ENCODE peak calls at places on chromosomes 1 and 21, in seven cellular contexts. M is psoas muscle, N is AG04449, F is GM20000, A is brain microvascular endothelial cell, S is cardiac fibroblast, Y is fibroblast of lung. R is an unnamed sample.
A peak's percentile ranks its signal among the peaks of the same experiment; 100 is the strongest.

GRCh38 chr1:117698398-117699160 is 92.7 kb downstream of the TENT5C start:
- DNase-seq in N (no peak), A (no peak), Y (peak; percentile 82), F (no peak), S (peak; percentile 86), M (no peak), R (no peak)

GRCh38 chr1:18921506-18922251 is 19.3 kb upstream of the ALDH4A1 start:
- DNase-seq in F (no peak), A (no peak), S (peak; percentile 44), Y (no peak), M (no peak), N (no peak), R (no peak)

GRCh38 chr1:203173566-203173965 is 2.1 kb downstream of the MYBPH start:
- DNase-seq in M (peak; percentile 88), Y (no peak), A (no peak), N (no peak), F (peak; percentile 80), S (no peak), R (no peak)

GRCh38 chr1:205600085-205600484 is 31.7 kb downstream of the ELK4 start:
- DNase-seq in Y (peak; percentile 81), N (no peak), A (peak; percentile 71), S (peak; percentile 73), M (no peak), F (peak; percentile 42), R (peak; percentile 62)

GRCh38 chr1:181647314-181648035 is 164.2 kb downstream of the CACNA1E start:
- DNase-seq in S (no peak), M (no peak), F (no peak), N (no peak), Y (peak; percentile 47), A (no peak), R (no peak)

GRCh38 chr1:9591669-9592509 is 3.2 kb downstream of the TMEM201 start:
- DNase-seq in A (no peak), S (no peak), M (peak; percentile 79), N (no peak), Y (no peak), F (no peak), R (no peak)

GRCh38 chr1:18055181-18055580 is 52.4 kb upstream of the IGSF21 start:
- DNase-seq in S (no peak), N (no peak), M (no peak), F (no peak), Y (no peak), A (no peak), R (no peak)

GRCh38 chr1:180863158-180863775 is 49.4 kb upstream of the KIAA1614 start:
- DNase-seq in F (peak; percentile 20), S (peak; percentile 70), Y (peak; percentile 50), A (peak; percentile 63), M (no peak), N (no peak), R (peak; percentile 47)

GRCh38 chr1:207838156-207839082 is 72.5 kb downstream of the CD34 start:
- DNase-seq in Y (no peak), M (peak; percentile 76), S (peak; percentile 41), N (no peak), A (peak; percentile 32), F (no peak), R (no peak)

GRCh38 chr1:173341307-173341706 is 134.2 kb upstream of the TNFSF4 start:
- DNase-seq in S (peak; percentile 53), Y (peak; percentile 95), A (peak; percentile 67), N (no peak), M (no peak), F (no peak), R (peak; percentile 68)

DNA sequence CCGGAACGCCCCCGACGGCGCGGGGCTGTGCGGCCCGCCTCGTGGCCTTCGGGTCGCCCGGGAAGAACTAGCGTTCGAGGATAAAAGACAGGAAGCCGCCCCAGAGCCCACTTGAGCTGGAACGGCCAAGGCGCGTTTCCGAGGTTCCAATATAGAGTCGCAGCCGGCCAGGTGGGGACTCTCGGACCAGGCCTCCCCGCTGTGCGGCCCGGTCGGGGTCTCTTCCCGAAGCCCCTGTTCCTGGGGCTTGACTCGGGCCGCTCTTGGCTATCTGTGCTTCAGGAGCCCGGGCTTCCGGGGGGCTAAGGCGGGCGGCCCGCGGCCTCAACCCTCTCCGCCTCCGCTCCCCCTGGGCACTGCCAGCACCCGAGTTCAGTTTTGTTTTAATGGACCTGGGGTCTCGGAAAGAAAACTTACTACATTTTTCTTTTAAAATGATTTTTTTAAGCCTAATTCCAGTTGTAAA is 158.8 kb downstream of the RUNX1 start:
- DNase-seq in N (no peak), F (no peak), A (no peak), S (no peak), M (no peak), Y (no peak), R (no peak)
- TF ChIP-seq CTCF in N (no peak), F (no peak), A (no peak), S (no peak), M (peak; percentile 1), Y (no peak), R (no peak)

GRCh38 chr1:241607497-241607896 is 32.7 kb downstream of the CHML start:
- DNase-seq in A (no peak), F (no peak), N (no peak), S (no peak), M (no peak), Y (no peak), R (no peak)

GRCh38 chr1:241603626-241604337 is 36.4 kb downstream of the CHML start:
- DNase-seq in A (peak; percentile 48), M (no peak), S (peak; percentile 38), F (no peak), N (no peak), Y (peak; percentile 82), R (peak; percentile 71)

GRCh38 chr1:241608379-241609033 is 31.7 kb downstream of the CHML start:
- DNase-seq in M (no peak), A (peak; percentile 66), N (no peak), Y (peak; percentile 71), S (no peak), F (no peak), R (no peak)

GRCh38 chr1:241606544-241606943 is 33.6 kb downstream of the CHML start:
- DNase-seq in F (no peak), N (no peak), Y (peak; percentile 60), M (no peak), A (no peak), S (no peak), R (no peak)

GRCh38 chr1:241605146-241605805 is 34.9 kb downstream of the CHML start:
- DNase-seq in S (no peak), A (no peak), N (no peak), F (no peak), M (no peak), Y (no peak), R (no peak)
- TF ChIP-seq CTCF in S (peak; percentile 26), A (peak; percentile 50), N (no peak), F (peak; percentile 13), M (no peak), Y (no peak), R (peak; percentile 28)

DNA sequence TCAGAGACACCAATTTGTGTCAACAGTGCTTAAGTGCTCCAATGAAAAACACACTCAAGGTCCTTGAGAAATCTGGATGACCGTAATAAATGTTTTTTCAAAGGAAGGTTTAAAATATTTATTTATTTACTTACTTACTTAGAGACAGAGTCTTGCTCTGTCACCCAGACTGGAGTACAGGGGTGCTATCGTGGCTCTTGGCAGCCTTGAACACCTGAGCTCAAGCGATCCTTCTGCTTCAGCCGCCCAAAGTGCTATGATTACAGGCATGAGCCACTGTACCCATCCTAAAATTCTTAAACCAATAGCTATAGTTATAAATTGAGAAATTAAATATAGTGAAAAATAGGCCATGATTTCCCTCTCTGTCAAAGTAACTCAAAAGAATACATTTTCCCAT is 17.3 kb upstream of the ERICH3 start:
- DNase-seq in M (no peak), N (no peak), Y (no peak), A (no peak), F (no peak), S (no peak), R (no peak)
- TF ChIP-seq CTCF in M (no peak), N (no peak), Y (no peak), A (no peak), F (no peak), S (no peak), R (no peak)

DNA sequence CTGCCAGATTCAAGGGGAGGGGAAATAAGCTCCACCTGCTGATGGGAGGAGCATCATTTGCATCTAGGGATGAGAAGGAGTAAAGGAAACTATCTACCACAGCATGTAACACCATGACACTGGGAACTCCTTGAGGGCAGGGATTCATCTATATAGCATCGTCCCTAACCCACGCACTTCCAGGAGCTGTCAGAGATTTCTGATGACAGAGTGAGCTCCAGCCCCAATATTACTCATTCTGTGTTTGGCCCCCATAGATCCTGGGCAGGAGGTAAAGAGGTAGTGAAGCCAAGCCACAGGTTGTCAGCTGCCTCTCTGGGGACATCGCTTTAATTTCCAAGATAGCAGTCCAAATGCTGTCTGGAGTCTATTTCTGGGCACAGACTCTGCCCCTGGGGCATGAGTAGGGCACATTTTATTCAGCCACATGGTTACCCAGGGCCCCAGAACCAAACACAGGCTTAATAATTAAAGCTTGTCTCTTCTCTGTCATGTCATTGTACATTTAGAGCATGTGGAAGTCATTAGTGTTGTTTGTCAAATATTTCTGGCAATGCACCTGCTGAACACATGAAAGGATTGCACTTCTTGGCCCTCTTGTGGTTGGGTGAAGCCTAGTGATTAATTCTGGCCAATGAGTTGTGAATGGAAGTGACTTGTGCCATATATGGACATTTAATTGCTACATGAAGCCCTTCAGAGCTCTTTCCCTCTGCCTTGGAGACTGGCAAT is 105.9 kb upstream of the POU3F1 start:
- DNase-seq in A (no peak), Y (no peak), N (no peak), F (no peak), M (no peak), S (no peak), R (no peak)
- TF ChIP-seq CTCF in A (no peak), Y (no peak), N (no peak), F (peak; percentile 4), M (peak; percentile 29), S (no peak), R (no peak)

GRCh38 chr21:40466893-40467483 is 380.0 kb downstream of the DSCAM start:
- DNase-seq in N (no peak), Y (peak; percentile 13), M (no peak), F (no peak), S (peak; percentile 1), A (no peak), R (peak; percentile 19)
- TF ChIP-seq CTCF in N (peak; percentile 30), Y (no peak), M (no peak), F (no peak), S (no peak), A (peak; percentile 10), R (peak; percentile 44)

DNA sequence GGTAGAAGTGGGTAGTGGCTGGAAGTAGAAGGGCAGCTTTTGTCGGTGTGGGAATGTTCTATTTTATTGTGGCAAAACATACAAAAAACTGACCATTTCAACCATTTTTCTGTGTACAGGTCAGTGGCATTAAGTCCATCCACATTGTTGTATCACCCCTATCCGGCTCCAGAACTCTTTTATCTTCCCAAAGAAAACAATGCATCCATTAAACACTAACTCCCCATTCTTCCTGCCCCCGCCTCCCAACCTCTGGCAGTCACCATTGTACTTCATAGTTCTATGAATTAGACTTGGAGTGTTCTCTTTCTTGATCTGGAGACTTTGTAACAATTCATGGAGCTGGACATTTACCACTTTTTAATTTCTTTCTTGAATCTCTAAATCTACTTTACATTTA is 55.7 kb downstream of the DEGS1 start:
- DNase-seq in M (no peak), A (no peak), Y (no peak), S (no peak), N (no peak), F (no peak), R (no peak)
- TF ChIP-seq CTCF in M (no peak), A (no peak), Y (no peak), S (no peak), N (no peak), F (no peak), R (no peak)